ENCODE peak calls at places on chromosomes 6 and 20, in eight cellular contexts. I, C, W, S, H, F, D and N are unnamed samples.

GRCh38 chr20:10653593-10654288 is 20.1 kb downstream of the JAG1 start:
- DNase-seq in I (no peak), C (no peak), W (peak), S (peak), H (peak), F (peak), D (no peak), N (peak)

GRCh38 chr6:137043710-137044365 is 927 bp downstream of the IL20RA start:
- DNase-seq in I (peak), C (no peak), W (peak), S (peak), H (peak), F (no peak), D (peak), N (peak)

GRCh38 chr6:41036188-41036587 is 2.8 kb downstream of the UNC5CL start:
- DNase-seq in I (no peak), C (peak), W (no peak), S (no peak), H (no peak), F (no peak), D (no peak), N (peak)

GRCh38 chr20:63538204-63539091 is 1.3 kb upstream of the PTK6 start:
- DNase-seq in I (no peak), C (no peak), W (peak), S (no peak), H (peak), F (no peak), D (no peak), N (no peak)

GRCh38 chr20:33719277-33719988 is 677 bp downstream of the PXMP4 start:
- DNase-seq in I (no peak), C (no peak), W (no peak), S (peak), H (no peak), F (no peak), D (no peak), N (no peak)

GRCh38 chr6:146543940-146544661 is 468 bp downstream of the RAB32 start:
- DNase-seq in I (peak), C (no peak), W (peak), S (peak), H (peak), F (no peak), D (peak), N (peak)

GRCh38 chr20:63361507-63362425 is 617 bp upstream of the CHRNA4 start:
- DNase-seq in I (peak), C (no peak), W (no peak), S (peak), H (no peak), F (no peak), D (peak), N (no peak)

GRCh38 chr6:143394351-143394750 is 56.1 kb downstream of the ADAT2 start:
- DNase-seq in I (no peak), C (no peak), W (no peak), S (peak), H (no peak), F (no peak), D (no peak), N (peak)

GRCh38 chr6:90160013-90160412 is 136.6 kb downstream of the BACH2 start:
- DNase-seq in I (no peak), C (no peak), W (no peak), S (no peak), H (no peak), F (no peak), D (no peak), N (no peak)

GRCh38 chr20:46221271-46221670 is 87.0 kb downstream of the CDH22 start:
- DNase-seq in I (no peak), C (no peak), W (no peak), S (no peak), H (no peak), F (no peak), D (peak), N (no peak)

GRCh38 chr20:7094438-7094997 is 327.0 kb downstream of the BMP2 start:
- DNase-seq in I (peak), C (peak), W (peak), S (peak), H (peak), F (no peak), D (peak), N (peak)

GRCh38 chr6:493840-494239 is 102.3 kb downstream of the IRF4 start:
- DNase-seq in I (no peak), C (no peak), W (no peak), S (no peak), H (no peak), F (no peak), D (no peak), N (no peak)

GRCh38 chr20:47160992-47161391 is 195.5 kb downstream of the ZMYND8 start:
- DNase-seq in I (no peak), C (no peak), W (no peak), S (no peak), H (no peak), F (no peak), D (no peak), N (no peak)

GRCh38 chr6:156628805-156629204 is 148.4 kb upstream of the ARID1B start:
- DNase-seq in I (no peak), C (no peak), W (no peak), S (no peak), H (no peak), F (no peak), D (no peak), N (no peak)

GRCh38 chr6:113488061-113488460 is 369.1 kb upstream of the MARCKS start:
- DNase-seq in I (no peak), C (no peak), W (no peak), S (no peak), H (no peak), F (no peak), D (no peak), N (no peak)

GRCh38 chr6:143863754-143864153 is 520 bp upstream of the ZC2HC1B start:
- DNase-seq in I (no peak), C (no peak), W (no peak), S (no peak), H (no peak), F (no peak), D (no peak), N (no peak)

GRCh38 chr6:43798688-43799444 is 28.9 kb downstream of the VEGFA start:
- DNase-seq in I (no peak), C (peak), W (peak), S (peak), H (peak), F (peak), D (no peak), N (peak)

GRCh38 chr6:134517145-134517658 is 199.3 kb upstream of the SGK1 start:
- DNase-seq in I (peak), C (no peak), W (peak), S (peak), H (peak), F (no peak), D (peak), N (peak)

GRCh38 chr6:36906539-36906938 is 20.8 kb downstream of the C6orf89 start:
- DNase-seq in I (no peak), C (no peak), W (no peak), S (no peak), H (no peak), F (no peak), D (no peak), N (no peak)

GRCh38 chr20:10876558-10876957 is 202.8 kb upstream of the JAG1 start:
- DNase-seq in I (no peak), C (no peak), W (peak), S (peak), H (no peak), F (no peak), D (no peak), N (no peak)

GRCh38 chr6:111985202-111985731 is 68.6 kb upstream of the CCN6 start:
- DNase-seq in I (peak), C (peak), W (peak), S (peak), H (peak), F (no peak), D (no peak), N (peak)

GRCh38 chr6:111988926-111989325 is 65.0 kb upstream of the CCN6 start:
- DNase-seq in I (no peak), C (no peak), W (no peak), S (no peak), H (no peak), F (no peak), D (no peak), N (no peak)

GRCh38 chr6:111986651-111987050 is 67.3 kb upstream of the CCN6 start:
- DNase-seq in I (no peak), C (no peak), W (no peak), S (no peak), H (no peak), F (no peak), D (no peak), N (no peak)

GRCh38 chr6:111989743-111990142 is 64.2 kb upstream of the CCN6 start:
- DNase-seq in I (no peak), C (no peak), W (no peak), S (no peak), H (no peak), F (no peak), D (no peak), N (no peak)

DNA sequence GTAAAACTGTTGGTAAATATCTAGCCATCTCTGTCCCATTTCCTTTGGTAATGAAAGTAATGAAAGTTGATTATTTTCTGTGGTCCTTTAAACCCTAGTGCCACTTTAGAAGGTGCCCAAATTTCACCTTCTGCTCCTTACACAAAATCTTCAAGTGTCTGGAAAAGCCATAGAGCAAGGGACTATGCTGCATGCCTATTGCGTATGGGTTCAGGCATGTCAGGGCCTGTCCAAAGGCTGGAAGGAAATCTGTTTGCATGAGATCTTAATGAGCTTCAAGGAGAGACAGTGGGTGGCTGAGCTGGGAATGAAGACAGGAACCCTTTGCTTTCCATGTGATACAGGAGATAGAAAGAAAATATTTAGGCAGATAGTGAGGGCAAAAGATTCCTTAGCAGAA is 66.6 kb upstream of the CCN6 start:
- DNase-seq in I (no peak), C (no peak), W (no peak), S (no peak), H (peak), F (no peak), D (no peak), N (no peak)
- H2AFZ ChIP-seq in I (peak), C (no peak), W (peak), S (peak), H (no peak), F (no peak), D (no peak), N (no peak)

DNA sequence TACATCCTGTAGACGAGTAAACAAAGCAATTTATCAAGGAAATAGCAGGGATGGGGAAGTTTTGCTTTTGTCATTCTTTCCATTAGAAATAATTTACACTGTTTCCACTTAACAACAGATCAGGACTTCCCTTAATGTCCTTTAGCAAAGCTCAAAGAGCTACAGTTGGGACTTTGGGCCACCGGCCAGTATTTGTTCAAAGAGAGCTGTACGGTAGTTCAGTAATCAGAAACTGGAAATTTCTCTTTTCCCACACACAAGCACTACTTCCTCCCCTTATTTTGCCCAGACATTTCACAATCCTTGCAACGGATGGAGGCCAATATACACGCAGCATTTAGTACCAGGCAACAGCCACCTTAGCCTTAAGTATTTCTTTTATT is 12.1 kb upstream of the HINT3 start:
- DNase-seq in I (no peak), C (no peak), W (peak), S (peak), H (peak), F (no peak), D (no peak), N (peak)
- H3K4me2 ChIP-seq in I (no peak), C (no peak), W (peak), S (peak), H (peak), F (no peak), D (no peak), N (peak)

GRCh38 chr20:23049201-23049932 is at the start of gene THBD:
- DNase-seq in I (peak), C (no peak), W (peak), S (peak), H (peak), F (no peak), D (peak), N (peak)
- H3K9ac ChIP-seq in I (no peak), C (peak), W (peak), S (peak), H (no peak), F (no peak), D (no peak), N (peak)

GRCh38 chr6:27759930-27760329 is 152.3 kb downstream of the OR2B2 start:
- DNase-seq in I (no peak), C (no peak), W (no peak), S (no peak), H (no peak), F (no peak), D (no peak), N (no peak)

GRCh38 chr6:27760464-27760863 is 151.7 kb downstream of the OR2B2 start:
- DNase-seq in I (no peak), C (no peak), W (no peak), S (no peak), H (no peak), F (no peak), D (no peak), N (no peak)

GRCh38 chr6:27765028-27765427 is 147.2 kb downstream of the OR2B2 start:
- DNase-seq in I (no peak), C (no peak), W (no peak), S (no peak), H (no peak), F (no peak), D (no peak), N (no peak)

GRCh38 chr6:27758471-27758870 is 153.7 kb downstream of the OR2B2 start:
- DNase-seq in I (no peak), C (no peak), W (no peak), S (no peak), H (no peak), F (no peak), D (peak), N (no peak)

DNA sequence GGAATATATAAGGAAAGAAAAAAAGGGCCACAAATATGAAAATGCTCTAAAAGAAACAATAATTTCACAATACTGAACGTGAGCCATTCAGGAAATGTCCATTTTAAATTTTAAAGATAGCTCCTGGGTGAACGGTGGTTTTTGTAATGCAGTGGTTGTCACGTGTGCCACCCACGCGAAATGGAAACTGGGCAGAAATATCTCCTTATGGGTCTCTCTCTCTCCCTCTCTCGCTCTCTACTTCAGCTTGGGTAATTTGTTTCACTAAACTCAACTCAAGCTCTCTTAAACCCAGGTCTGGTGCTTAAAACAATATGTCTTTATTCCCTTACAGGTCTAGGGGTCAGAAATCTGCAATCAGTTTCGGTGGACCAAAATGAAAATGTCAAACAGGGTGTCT is 150.8 kb downstream of the OR2B2 start:
- DNase-seq in I (no peak), C (no peak), W (no peak), S (peak), H (no peak), F (no peak), D (no peak), N (no peak)
- H2AFZ ChIP-seq in I (no peak), C (no peak), W (no peak), S (no peak), H (no peak), F (peak), D (no peak), N (no peak)

GRCh38 chr6:122014961-122015360 is 384.5 kb upstream of the HSF2 start:
- DNase-seq in I (no peak), C (no peak), W (peak), S (peak), H (peak), F (no peak), D (no peak), N (peak)

GRCh38 chr6:122025104-122025503 is 374.3 kb upstream of the HSF2 start:
- DNase-seq in I (no peak), C (no peak), W (no peak), S (no peak), H (no peak), F (no peak), D (no peak), N (no peak)

GRCh38 chr6:122020588-122021271 is 378.7 kb upstream of the HSF2 start:
- DNase-seq in I (no peak), C (no peak), W (no peak), S (no peak), H (no peak), F (peak), D (no peak), N (no peak)
- H3K4me2 ChIP-seq in I (no peak), C (no peak), W (no peak), S (no peak), H (no peak), F (no peak), D (no peak), N (no peak)

DNA sequence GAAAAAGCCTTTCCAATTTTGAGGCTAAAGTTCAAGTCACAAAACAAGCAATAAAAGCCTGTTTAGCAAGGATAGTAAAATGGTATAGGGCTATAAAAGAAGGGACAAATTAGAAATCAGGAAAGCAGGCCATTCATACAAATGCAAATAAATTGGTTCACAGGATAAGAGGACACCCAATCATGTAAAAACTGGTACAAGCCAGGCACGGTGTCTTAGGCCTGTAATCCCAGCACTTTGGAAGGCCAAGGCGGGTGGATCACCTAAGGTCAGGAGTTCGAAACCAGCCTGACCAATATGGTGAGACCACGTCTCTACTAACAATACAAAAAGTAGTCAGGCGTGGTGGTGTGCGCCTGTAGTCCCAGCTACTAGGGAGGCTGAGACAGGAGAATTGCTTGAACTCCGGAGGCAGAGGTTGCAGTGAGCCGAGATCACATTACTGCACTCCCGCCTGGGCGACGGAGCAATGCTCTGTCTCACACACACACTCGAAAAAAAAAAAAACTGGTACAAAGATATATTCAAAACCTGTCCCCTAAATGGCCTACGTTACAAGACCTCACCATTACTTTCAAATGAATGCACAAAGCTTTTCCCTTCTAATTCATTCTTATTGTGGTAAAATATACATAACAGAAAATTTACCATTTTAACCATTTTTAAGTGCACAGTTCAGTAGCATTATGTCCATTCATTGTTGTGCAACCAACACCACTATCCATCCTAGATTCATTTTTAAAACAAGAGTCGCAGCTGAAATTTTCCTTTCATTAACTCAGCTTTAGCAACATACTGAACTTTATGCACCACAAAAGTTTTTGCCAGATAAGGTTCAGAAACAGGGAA is 1.1 kb upstream of the FAM135A start:
- DNase-seq in I (no peak), C (no peak), W (peak), S (no peak), H (no peak), F (no peak), D (no peak), N (no peak)
- H3K9ac ChIP-seq in I (peak), C (peak), W (peak), S (peak), H (peak), F (peak), D (peak), N (peak)